ENCODE peak calls at places on chromosome 3, in four cellular contexts. One of them, this sample, is unnamed.

GRCh38 chr3:44865272-44866005 is 3.7 kb downstream of the TMEM42 start:
- DNase-seq in cardiac muscle cell: no peak
- DNase-seq in naive thymus-derived CD4-positive, alpha-beta T cell: no peak
- DNase-seq in psoas muscle: no peak
- DNase-seq in this sample: no peak

GRCh38 chr3:71718069-71718468 is 7.1 kb downstream of the EIF4E3 start:
- DNase-seq in cardiac muscle cell: no peak
- DNase-seq in naive thymus-derived CD4-positive, alpha-beta T cell: no peak
- DNase-seq in psoas muscle: no peak
- DNase-seq in this sample: no peak

GRCh38 chr3:160448845-160449659 is 534 bp downstream of the TRIM59 start:
- DNase-seq in cardiac muscle cell: peak; percentile 65
- DNase-seq in naive thymus-derived CD4-positive, alpha-beta T cell: no peak
- DNase-seq in psoas muscle: no peak
- DNase-seq in this sample: peak; percentile 92

GRCh38 chr3:170352936-170353335 is 4.6 kb upstream of the SKIL start:
- DNase-seq in cardiac muscle cell: no peak
- DNase-seq in naive thymus-derived CD4-positive, alpha-beta T cell: no peak
- DNase-seq in psoas muscle: no peak
- DNase-seq in this sample: no peak

GRCh38 chr3:172096881-172097420 is 57.6 kb downstream of the FNDC3B start:
- DNase-seq in cardiac muscle cell: peak; percentile 82
- DNase-seq in naive thymus-derived CD4-positive, alpha-beta T cell: no peak
- DNase-seq in psoas muscle: no peak
- DNase-seq in this sample: no peak

GRCh38 chr3:81829946-81830345 is 68.5 kb upstream of the GBE1 start:
- DNase-seq in cardiac muscle cell: no peak
- DNase-seq in naive thymus-derived CD4-positive, alpha-beta T cell: no peak
- DNase-seq in psoas muscle: no peak
- DNase-seq in this sample: no peak

GRCh38 chr3:72973786-72974185 is 22.8 kb upstream of the PPP4R2 start:
- DNase-seq in cardiac muscle cell: no peak
- DNase-seq in naive thymus-derived CD4-positive, alpha-beta T cell: no peak
- DNase-seq in psoas muscle: no peak
- DNase-seq in this sample: no peak

GRCh38 chr3:137525471-137525870 is 238.6 kb upstream of the SOX14 start:
- DNase-seq in cardiac muscle cell: no peak
- DNase-seq in naive thymus-derived CD4-positive, alpha-beta T cell: no peak
- DNase-seq in psoas muscle: no peak
- DNase-seq in this sample: no peak

GRCh38 chr3:179196098-179196497 is 47.9 kb downstream of the PIK3CA start:
- DNase-seq in cardiac muscle cell: peak; percentile 60
- DNase-seq in naive thymus-derived CD4-positive, alpha-beta T cell: peak; percentile 49
- DNase-seq in psoas muscle: no peak
- DNase-seq in this sample: no peak

GRCh38 chr3:196531418-196531817 is 16.3 kb upstream of the SMCO1 start:
- DNase-seq in cardiac muscle cell: no peak
- DNase-seq in naive thymus-derived CD4-positive, alpha-beta T cell: no peak
- DNase-seq in psoas muscle: no peak
- DNase-seq in this sample: no peak

GRCh38 chr3:160196511-160197104 is 28.6 kb upstream of the C3orf80 start:
- DNase-seq in cardiac muscle cell: peak; percentile 85
- DNase-seq in naive thymus-derived CD4-positive, alpha-beta T cell: no peak
- DNase-seq in psoas muscle: no peak
- DNase-seq in this sample: no peak

GRCh38 chr3:98918586-98918985 is 17.1 kb upstream of the DCBLD2 start:
- DNase-seq in cardiac muscle cell: no peak
- DNase-seq in naive thymus-derived CD4-positive, alpha-beta T cell: no peak
- DNase-seq in psoas muscle: no peak
- DNase-seq in this sample: no peak

GRCh38 chr3:11236588-11237461 is 35.4 kb upstream of the ATG7 start:
- DNase-seq in cardiac muscle cell: peak; percentile 37
- DNase-seq in naive thymus-derived CD4-positive, alpha-beta T cell: peak; percentile 80
- DNase-seq in psoas muscle: peak; percentile 63
- DNase-seq in this sample: peak; percentile 88

GRCh38 chr3:37064747-37065146 is 71.4 kb downstream of the MLH1 start:
- DNase-seq in cardiac muscle cell: no peak
- DNase-seq in naive thymus-derived CD4-positive, alpha-beta T cell: no peak
- DNase-seq in psoas muscle: no peak
- DNase-seq in this sample: no peak

GRCh38 chr3:57279685-57280084 is 12.8 kb downstream of the ASB14 start:
- DNase-seq in cardiac muscle cell: no peak
- DNase-seq in naive thymus-derived CD4-positive, alpha-beta T cell: no peak
- DNase-seq in psoas muscle: no peak
- DNase-seq in this sample: no peak

GRCh38 chr3:5846271-5846670 is 658.8 kb downstream of the EDEM1 start:
- DNase-seq in cardiac muscle cell: no peak
- DNase-seq in naive thymus-derived CD4-positive, alpha-beta T cell: no peak
- DNase-seq in psoas muscle: no peak
- DNase-seq in this sample: no peak

GRCh38 chr3:53820756-53821580 is 25.3 kb downstream of the CHDH start:
- DNase-seq in cardiac muscle cell: no peak
- DNase-seq in naive thymus-derived CD4-positive, alpha-beta T cell: no peak
- DNase-seq in psoas muscle: no peak
- DNase-seq in this sample: peak; percentile 56

GRCh38 chr3:123096701-123097100 is 29.9 kb downstream of the PDIA5 start:
- DNase-seq in cardiac muscle cell: peak; percentile 88
- DNase-seq in naive thymus-derived CD4-positive, alpha-beta T cell: no peak
- DNase-seq in psoas muscle: peak; percentile 66
- DNase-seq in this sample: peak; percentile 69

GRCh38 chr3:128548426-128549282 is 55.7 kb upstream of the GATA2 start:
- DNase-seq in cardiac muscle cell: peak; percentile 83
- DNase-seq in naive thymus-derived CD4-positive, alpha-beta T cell: no peak
- DNase-seq in psoas muscle: no peak
- DNase-seq in this sample: no peak
- H3K4me3 ChIP-seq in cardiac muscle cell: no peak overlapping the region
- H3K4me3 ChIP-seq in naive thymus-derived CD4-positive, alpha-beta T cell: no peak overlapping the region
- H3K4me3 ChIP-seq in psoas muscle: no peak overlapping the region
- H3K4me3 ChIP-seq in this sample: no peak overlapping the region

GRCh38 chr3:29441020-29441324 is 160.1 kb downstream of the RBMS3 start:
- DNase-seq in cardiac muscle cell: no peak
- DNase-seq in naive thymus-derived CD4-positive, alpha-beta T cell: no peak
- DNase-seq in psoas muscle: no peak
- DNase-seq in this sample: no peak

GRCh38 chr3:29436612-29437313 is 155.9 kb downstream of the RBMS3 start:
- DNase-seq in cardiac muscle cell: no peak
- DNase-seq in naive thymus-derived CD4-positive, alpha-beta T cell: no peak
- DNase-seq in psoas muscle: no peak
- DNase-seq in this sample: no peak

GRCh38 chr3:29438580-29438979 is 157.7 kb downstream of the RBMS3 start:
- DNase-seq in cardiac muscle cell: no peak
- DNase-seq in naive thymus-derived CD4-positive, alpha-beta T cell: no peak
- DNase-seq in psoas muscle: no peak
- DNase-seq in this sample: no peak

GRCh38 chr3:29441422-29441821 is 160.6 kb downstream of the RBMS3 start:
- DNase-seq in cardiac muscle cell: no peak
- DNase-seq in naive thymus-derived CD4-positive, alpha-beta T cell: no peak
- DNase-seq in psoas muscle: no peak
- DNase-seq in this sample: no peak

GRCh38 chr3:29440321-29441019 is 159.6 kb downstream of the RBMS3 start:
- DNase-seq in cardiac muscle cell: no peak
- DNase-seq in naive thymus-derived CD4-positive, alpha-beta T cell: no peak
- DNase-seq in psoas muscle: peak; percentile 42
- DNase-seq in this sample: no peak
- H3K4me3 ChIP-seq in cardiac muscle cell: peak overlapping the region; percentile 10
- H3K4me3 ChIP-seq in naive thymus-derived CD4-positive, alpha-beta T cell: no peak overlapping the region
- H3K4me3 ChIP-seq in psoas muscle: peak overlapping the region; percentile 65
- H3K4me3 ChIP-seq in this sample: peak overlapping the region; percentile 3

GRCh38 chr3:23761440-23761896 is 44.3 kb upstream of the UBE2E1 start:
- DNase-seq in cardiac muscle cell: peak; percentile 74
- DNase-seq in naive thymus-derived CD4-positive, alpha-beta T cell: no peak
- DNase-seq in psoas muscle: no peak
- DNase-seq in this sample: no peak

GRCh38 chr3:23762214-23763039 is 43.3 kb upstream of the UBE2E1 start:
- DNase-seq in cardiac muscle cell: no peak
- DNase-seq in naive thymus-derived CD4-positive, alpha-beta T cell: no peak
- DNase-seq in psoas muscle: no peak
- DNase-seq in this sample: no peak

GRCh38 chr3:23760871-23761373 is 44.8 kb upstream of the UBE2E1 start:
- DNase-seq in cardiac muscle cell: no peak
- DNase-seq in naive thymus-derived CD4-positive, alpha-beta T cell: no peak
- DNase-seq in psoas muscle: no peak
- DNase-seq in this sample: no peak

GRCh38 chr3:23758253-23758838 is 47.4 kb upstream of the UBE2E1 start:
- DNase-seq in cardiac muscle cell: no peak
- DNase-seq in naive thymus-derived CD4-positive, alpha-beta T cell: no peak
- DNase-seq in psoas muscle: no peak
- DNase-seq in this sample: no peak

GRCh38 chr3:23760325-23760724 is 45.4 kb upstream of the UBE2E1 start:
- DNase-seq in cardiac muscle cell: no peak
- DNase-seq in naive thymus-derived CD4-positive, alpha-beta T cell: no peak
- DNase-seq in psoas muscle: no peak
- DNase-seq in this sample: no peak
- H3K4me3 ChIP-seq in cardiac muscle cell: no peak overlapping the region
- H3K4me3 ChIP-seq in naive thymus-derived CD4-positive, alpha-beta T cell: no peak overlapping the region
- H3K4me3 ChIP-seq in psoas muscle: no peak overlapping the region
- H3K4me3 ChIP-seq in this sample: no peak overlapping the region

DNA sequence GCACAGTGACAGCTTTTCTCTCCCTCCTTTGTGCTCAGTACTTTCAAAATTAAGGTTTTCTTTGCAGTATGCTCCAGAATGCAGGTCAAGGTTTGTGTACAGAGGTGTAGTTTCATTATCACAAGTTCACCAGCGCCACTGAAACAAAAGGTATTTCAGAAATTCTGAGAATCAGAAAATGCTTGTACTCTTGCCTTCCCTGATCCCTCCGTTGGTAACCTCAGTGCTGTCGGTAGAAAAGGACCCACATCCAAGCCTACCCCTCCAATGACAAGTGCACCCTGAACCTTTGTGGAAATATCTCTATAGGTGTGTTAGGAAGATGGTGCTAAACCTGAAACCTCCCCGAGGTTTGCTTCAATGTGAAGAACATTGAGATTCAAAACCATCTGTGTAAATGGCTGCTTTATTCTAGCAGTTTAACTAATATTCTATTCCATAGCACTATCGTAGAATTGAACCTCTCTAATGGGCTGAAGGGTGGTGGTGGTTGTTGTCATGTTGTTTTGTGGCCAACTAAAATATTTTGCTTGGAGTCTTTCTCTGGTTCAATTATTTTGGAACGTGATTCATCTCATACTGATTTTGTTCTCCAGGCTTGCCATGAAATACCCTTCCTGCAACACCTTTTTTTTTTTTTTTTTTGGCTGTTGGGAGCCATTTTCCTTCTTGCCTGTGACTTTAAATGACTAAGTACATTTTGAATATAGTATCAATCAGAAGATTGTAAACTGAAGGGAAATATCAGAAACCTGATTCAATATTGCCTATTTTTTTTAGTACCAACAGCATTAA is 20.7 kb downstream of the ZBTB38 start:
- DNase-seq in cardiac muscle cell: peak; percentile 53
- DNase-seq in naive thymus-derived CD4-positive, alpha-beta T cell: no peak
- DNase-seq in psoas muscle: no peak
- DNase-seq in this sample: no peak
- H3K4me3 ChIP-seq in cardiac muscle cell: no peak overlapping the region
- H3K4me3 ChIP-seq in naive thymus-derived CD4-positive, alpha-beta T cell: peak overlapping the region; percentile 12
- H3K4me3 ChIP-seq in psoas muscle: no peak overlapping the region
- H3K4me3 ChIP-seq in this sample: no peak overlapping the region

DNA sequence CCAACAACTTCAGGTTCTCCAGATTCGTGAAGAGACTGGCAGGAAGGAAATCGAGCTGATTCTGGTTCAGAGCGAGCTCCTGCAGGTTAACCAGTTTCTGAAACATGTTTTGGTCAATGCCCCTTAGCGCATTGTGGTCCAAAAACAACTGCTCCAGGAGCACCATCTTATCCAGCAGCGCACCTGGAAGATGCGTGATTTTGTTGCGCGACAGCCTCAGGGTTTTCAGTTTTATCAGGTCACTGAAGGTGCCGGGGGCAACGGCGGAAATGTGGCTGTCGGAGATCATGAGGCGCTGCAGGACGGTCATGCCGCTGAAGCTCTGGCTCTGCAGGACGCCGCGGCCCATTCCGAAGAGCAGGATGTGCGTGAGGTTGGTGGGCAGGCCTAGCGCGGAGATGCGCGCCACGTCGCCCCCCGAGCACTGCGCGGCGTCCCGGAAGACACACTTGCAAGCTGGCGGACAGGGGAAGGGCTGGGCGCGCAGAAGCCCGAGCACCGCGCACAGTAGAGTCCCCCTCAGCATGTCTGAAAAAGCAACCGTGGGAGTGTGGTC is 1.2 kb downstream of the GP5 start:
- DNase-seq in cardiac muscle cell: peak; percentile 31
- DNase-seq in naive thymus-derived CD4-positive, alpha-beta T cell: no peak
- DNase-seq in psoas muscle: no peak
- DNase-seq in this sample: peak; percentile 74
- H3K4me3 ChIP-seq in cardiac muscle cell: peak overlapping the region; percentile 0
- H3K4me3 ChIP-seq in naive thymus-derived CD4-positive, alpha-beta T cell: peak overlapping the region; percentile 73
- H3K4me3 ChIP-seq in psoas muscle: peak overlapping the region; percentile 44
- H3K4me3 ChIP-seq in this sample: peak overlapping the region; percentile 24

This sample was measured in spleen.